ENCODE peak calls at places on chromosomes 4 and X, in six cellular contexts. V is neuronal stem cell, D is IMR-90, H is trophoblast cell, U is H1, E is mesenchymal stem cell. N is an unnamed sample. For H3K4me1, the result is how much of the 10 kb centered on the place peaks cover.

GRCh38 chrX:8084023-8084422 is 87.0 kb downstream of the VCX2 start:
- DNase-seq in U (no peak), H (no peak), D (peak), V (no peak), E (peak), N (no peak)

GRCh38 chrX:56764975-56765791 is 36.1 kb downstream of the NBDY start:
- DNase-seq in E (peak), V (no peak), H (no peak), U (peak), D (no peak), N (no peak)

GRCh38 chr4:130359537-130359936 is 1263.6 kb downstream of the C4orf33 start:
- DNase-seq in D (peak), V (no peak), U (no peak), H (no peak), E (peak), N (peak)

GRCh38 chrX:40173662-40174593 is 76.2 kb upstream of the BCOR start:
- DNase-seq in H (peak), V (no peak), D (no peak), E (peak), U (peak), N (peak)

GRCh38 chrX:152601848-152602616 is 35.7 kb upstream of the GABRQ start:
- DNase-seq in E (no peak), D (no peak), H (no peak), U (peak), V (no peak), N (peak)

GRCh38 chrX:53263597-53264094 is 17.7 kb downstream of the IQSEC2 start:
- DNase-seq in H (no peak), D (peak), V (no peak), U (no peak), E (peak), N (peak)

GRCh38 chr4:139015948-139016451 is 419 bp downstream of the NOCT start:
- DNase-seq in V (no peak), E (peak), D (peak), H (no peak), U (no peak), N (peak)

GRCh38 chr4:1473718-1474117 is 67.5 kb upstream of the NKX1-1 start:
- DNase-seq in H (no peak), D (no peak), E (no peak), V (no peak), U (no peak), N (no peak)

GRCh38 chr4:81954266-81954665 is 419.5 kb downstream of the HNRNPD start:
- DNase-seq in V (no peak), U (no peak), D (no peak), H (no peak), E (no peak), N (peak)

GRCh38 chrX:100615015-100615414 is 21.6 kb downstream of the TSPAN6 start:
- DNase-seq in H (peak), U (no peak), E (peak), D (peak), V (no peak), N (peak)

GRCh38 chr4:4861592-4862551 is 2.4 kb downstream of the MSX1 start:
- DNase-seq in D (no peak), V (no peak), U (no peak), E (no peak), H (no peak), N (peak)

GRCh38 chr4:75777589-75777988 is 53.2 kb downstream of the USO1 start:
- DNase-seq in H (no peak), U (no peak), D (no peak), E (no peak), V (no peak), N (no peak)

GRCh38 chr4:169115897-169116254 is 105.8 kb upstream of the CBR4 start:
- DNase-seq in E (peak), U (no peak), D (peak), H (peak), V (no peak), N (peak)

GRCh38 chr4:102299708-102300107 is 45.6 kb downstream of the SLC39A8 start:
- DNase-seq in E (peak), V (peak), U (peak), H (peak), D (peak), N (peak)

GRCh38 chr4:138975225-138975624 is 40.4 kb upstream of the NOCT start:
- DNase-seq in U (peak), V (no peak), H (peak), E (no peak), D (no peak), N (peak)

GRCh38 chr4:126843492-126844067 is 789.2 kb upstream of the INTU start:
- DNase-seq in D (no peak), U (no peak), E (no peak), V (no peak), H (no peak), N (no peak)

GRCh38 chrX:120302434-120302833 is 8.8 kb downstream of the TMEM255A start:
- DNase-seq in D (no peak), U (no peak), V (no peak), E (no peak), H (no peak), N (peak)

GRCh38 chr4:95428216-95429085 is 120.3 kb downstream of the UNC5C start:
- DNase-seq in U (no peak), E (peak), H (no peak), V (peak), D (no peak), N (no peak)

GRCh38 chr4:153064571-153064970 is 128.4 kb downstream of the FHDC1 start:
- DNase-seq in D (no peak), V (no peak), E (no peak), H (no peak), U (peak), N (no peak)

GRCh38 chr4:40562208-40562607 is 67.5 kb downstream of the RBM47 start:
- DNase-seq in U (no peak), V (no peak), D (no peak), E (no peak), H (no peak), N (no peak)
- H3K4me1 ChIP-seq in U (under half), V (under half), D (under half), E (under half), H (under half), N (under half)

DNA sequence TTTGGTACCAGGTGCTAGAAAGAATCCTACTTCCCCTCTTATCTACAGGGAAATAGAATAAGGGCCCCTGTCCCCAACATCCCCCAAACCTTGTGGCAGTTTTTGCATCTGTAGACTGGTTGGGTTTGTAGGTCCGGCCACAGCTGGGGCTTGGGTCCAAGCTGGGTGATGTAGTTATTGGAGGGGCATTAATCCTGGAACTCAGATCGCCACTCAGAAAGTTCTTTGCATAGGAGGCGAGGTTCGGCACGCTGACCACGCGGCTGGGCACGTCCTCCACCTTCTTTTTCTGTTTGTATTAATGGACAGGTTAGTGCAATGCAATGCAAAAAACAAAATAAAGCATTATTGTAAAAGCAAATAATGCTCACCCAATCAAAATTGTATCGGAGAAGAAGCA is 19.2 kb downstream of the MED28 start:
- DNase-seq in V (no peak), H (no peak), E (no peak), U (no peak), D (no peak), N (no peak)
- H3K18ac ChIP-seq in V (no peak), H (no peak), E (no peak), U (no peak), D (no peak), N (no peak)

GRCh38 chr4:10114147-10114546 is 2.5 kb downstream of the WDR1 start:
- DNase-seq in V (no peak), H (no peak), E (no peak), U (peak), D (no peak), N (no peak)
- H3K4me3 ChIP-seq in V (no peak), H (no peak), E (peak), U (no peak), D (no peak), N (no peak)

GRCh38 chr4:6279582-6280289 is 10.1 kb downstream of the WFS1 start:
- DNase-seq in D (no peak), E (no peak), H (no peak), U (no peak), V (no peak), N (no peak)
- H3K4me1 ChIP-seq in D (under half), E (under half), H (under half), U (under half), V (under half), N (under half)

GRCh38 chrX:103254171-103254824 is 657 bp downstream of the TCEAL8 start:
- DNase-seq in U (peak), D (peak), H (no peak), E (peak), V (peak), N (peak)
- H3K18ac ChIP-seq in U (peak), D (peak), H (peak), E (peak), V (peak), N (peak)

GRCh38 chr4:141352775-141353544 is 132.3 kb downstream of the ZNF330 start:
- DNase-seq in E (peak), V (no peak), U (no peak), D (peak), H (no peak), N (peak)
- H3K4me3 ChIP-seq in E (no peak), V (no peak), U (no peak), D (peak), H (no peak), N (no peak)

GRCh38 chr4:173509031-173510001 is 20.7 kb downstream of the HAND2 start:
- DNase-seq in H (no peak), D (no peak), V (no peak), E (peak), U (peak), N (peak)

GRCh38 chr4:173514641-173515217 is 15.3 kb downstream of the HAND2 start:
- DNase-seq in U (no peak), H (no peak), E (peak), V (no peak), D (no peak), N (no peak)

GRCh38 chr4:173513651-173514050 is 16.4 kb downstream of the HAND2 start:
- DNase-seq in E (peak), U (no peak), V (no peak), D (no peak), H (no peak), N (no peak)

GRCh38 chr4:173508386-173509002 is 21.5 kb downstream of the HAND2 start:
- DNase-seq in E (no peak), D (no peak), H (no peak), V (no peak), U (peak), N (peak)

GRCh38 chr4:173511787-173512361 is 18.2 kb downstream of the HAND2 start:
- DNase-seq in D (no peak), V (no peak), H (no peak), U (no peak), E (no peak), N (no peak)
- H3K4me1 ChIP-seq in D (under half), V (under half), H (under half), U (under half), E (under half), N (under half)

GRCh38 chr4:7824218-7824617 is 115.4 kb downstream of the AFAP1 start:
- DNase-seq in V (no peak), H (no peak), E (no peak), U (no peak), D (peak), N (no peak)
- H3K18ac ChIP-seq in V (no peak), H (no peak), E (no peak), U (no peak), D (peak), N (no peak)

N was measured in mesendoderm.